ENCODE peak calls at places on chromosomes 13 and 19, in four cellular contexts. Z is neuronal stem cell, I is IMR-90, G is H9. S is an unnamed sample.

GRCh38 chr13:20334309-20334708 is 102.2 kb upstream of the GJB6 start:
- DNase-seq in Z (no peak), I (no peak), G (no peak), S (no peak)

GRCh38 chr13:25659091-25659502 is 287.3 kb downstream of the ATP8A2 start:
- DNase-seq in I (no peak), G (no peak), Z (no peak), S (no peak)

GRCh38 chr13:98842074-98842473 is 89.6 kb upstream of the SLC15A1 start:
- DNase-seq in G (no peak), I (no peak), Z (no peak), S (no peak)

GRCh38 chr13:40485611-40486517 is 180.6 kb downstream of the FOXO1 start:
- DNase-seq in Z (no peak), G (no peak), I (no peak), S (no peak)

GRCh38 chr19:7010722-7011593 is 10.3 kb downstream of the MBD3L2B start:
- DNase-seq in I (no peak), Z (no peak), G (no peak), S (no peak)

GRCh38 chr19:42129399-42130253 is 2.6 kb downstream of the POU2F2 start:
- DNase-seq in I (peak), G (no peak), Z (no peak), S (no peak)

GRCh38 chr19:41882568-41883462 is at the start of gene ARHGEF1:
- DNase-seq in Z (no peak), G (no peak), I (no peak), S (peak)

GRCh38 chr19:56969726-56970125 is 129.2 kb upstream of the PEG3 start:
- DNase-seq in I (no peak), Z (no peak), G (no peak), S (no peak)

GRCh38 chr13:36818483-36819063 is 449 bp upstream of the RFXAP start:
- DNase-seq in I (no peak), G (no peak), Z (no peak), S (peak)

GRCh38 chr19:51460164-51460992 is 2.1 kb upstream of the SIGLEC8 start:
- DNase-seq in G (peak), Z (no peak), I (peak), S (no peak)

GRCh38 chr19:45814851-45815481 is at the start of gene RSPH6A:
- DNase-seq in Z (no peak), G (peak), I (no peak), S (no peak)

GRCh38 chr19:32471811-32472210 is 66.2 kb downstream of the DPY19L3 start:
- DNase-seq in Z (no peak), I (no peak), G (no peak), S (no peak)

GRCh38 chr13:50187352-50188029 is 172.2 kb downstream of the KCNRG start:
- DNase-seq in I (no peak), Z (no peak), G (no peak), S (peak)

GRCh38 chr19:30447276-30447870 is 75.2 kb downstream of the ZNF536 start:
- DNase-seq in G (no peak), Z (no peak), I (no peak), S (no peak)

GRCh38 chr13:99371956-99372355 is 64.8 kb upstream of the GPR183 start:
- DNase-seq in Z (no peak), I (no peak), G (no peak), S (no peak)

GRCh38 chr13:91216928-91217700 is 130.4 kb upstream of the MIR17HG start:
- DNase-seq in Z (peak), I (no peak), G (no peak), S (peak)

GRCh38 chr13:28320884-28321574 is 173.9 kb downstream of the FLT1 start:
- DNase-seq in Z (no peak), G (no peak), I (peak), S (peak)

GRCh38 chr13:110711778-110712070 is 1.8 kb upstream of the ING1 start:
- DNase-seq in G (no peak), Z (no peak), I (no peak), S (peak)

GRCh38 chr19:30174791-30175190 is 197.4 kb upstream of the ZNF536 start:
- DNase-seq in I (no peak), G (no peak), Z (no peak), S (no peak)

GRCh38 chr13:51645154-51645650 is 60.9 kb downstream of the WDFY2 start:
- DNase-seq in I (peak), Z (no peak), G (no peak), S (peak)

GRCh38 chr13:39023761-39024160 is 14.1 kb downstream of the PROSER1 start:
- DNase-seq in G (no peak), Z (no peak), I (peak), S (peak)

GRCh38 chr13:92843549-92843948 is 383.1 kb upstream of the GPC6 start:
- DNase-seq in I (peak), G (no peak), Z (no peak), S (peak)

GRCh38 chr13:28621439-28621838 is 37.5 kb upstream of the POMP start:
- DNase-seq in Z (no peak), G (no peak), I (no peak), S (no peak)

GRCh38 chr13:105452895-105453294 is 1082.6 kb downstream of the EFNB2 start:
- DNase-seq in Z (no peak), G (no peak), I (no peak), S (no peak)

GRCh38 chr13:31797154-31797775 is 57.9 kb downstream of the RXFP2 start:
- DNase-seq in Z (peak), G (no peak), I (peak), S (peak)

GRCh38 chr19:30249911-30250310 is 122.3 kb upstream of the ZNF536 start:
- DNase-seq in G (no peak), I (no peak), Z (no peak), S (no peak)

GRCh38 chr13:30708541-30708940 is 26.8 kb upstream of the ALOX5AP start:
- DNase-seq in I (peak), Z (no peak), G (no peak), S (peak)

GRCh38 chr13:104809483-104809882 is 1726.0 kb downstream of the EFNB2 start:
- DNase-seq in I (no peak), G (no peak), Z (no peak), S (peak)

GRCh38 chr13:27425151-27425917 is 915 bp downstream of the GTF3A start:
- DNase-seq in Z (no peak), I (no peak), G (no peak), S (no peak)

GRCh38 chr19:14440049-14440448 is 6.9 kb downstream of the PKN1 start:
- DNase-seq in G (no peak), I (no peak), Z (no peak), S (no peak)

GRCh38 chr13:75195479-75196111 is 286.4 kb downstream of the TBC1D4 start:
- DNase-seq in G (no peak), I (no peak), Z (peak), S (no peak)

GRCh38 chr13:26476111-26476743 is 81.3 kb upstream of the WASF3 start:
- DNase-seq in I (peak), Z (no peak), G (peak), S (peak)

GRCh38 chr19:10214784-10215183 is 16.3 kb downstream of the S1PR2 start:
- DNase-seq in G (no peak), I (peak), Z (no peak), S (no peak)

GRCh38 chr19:6273701-6274601 is 5.8 kb downstream of the MLLT1 start:
- DNase-seq in Z (no peak), G (no peak), I (peak), S (peak)

GRCh38 chr13:51420681-51421476 is 32.0 kb downstream of the INTS6 start:
- DNase-seq in I (no peak), Z (no peak), G (no peak), S (peak)

GRCh38 chr19:41864374-41864773 is 4.3 kb downstream of the RPS19 start:
- DNase-seq in G (no peak), Z (no peak), I (no peak), S (no peak)

GRCh38 chr13:33180009-33180804 is 105.3 kb downstream of the STARD13 start:
- DNase-seq in G (no peak), Z (no peak), I (no peak), S (no peak)
- H3K23ac ChIP-seq in G (no peak), Z (no peak), I (no peak), S (no peak)

GRCh38 chr19:38739440-38740251 is 4.6 kb downstream of the CAPN12 start:
- DNase-seq in G (no peak), I (no peak), Z (no peak), S (no peak)

GRCh38 chr19:38737297-38737865 is 6.9 kb downstream of the CAPN12 start:
- DNase-seq in G (no peak), I (no peak), Z (no peak), S (no peak)

GRCh38 chr19:38736413-38737280 is 7.6 kb downstream of the CAPN12 start:
- DNase-seq in I (no peak), G (peak), Z (no peak), S (peak)

GRCh38 chr19:38740252-38740592 is 4.1 kb downstream of the CAPN12 start:
- DNase-seq in Z (no peak), G (no peak), I (no peak), S (no peak)

DNA sequence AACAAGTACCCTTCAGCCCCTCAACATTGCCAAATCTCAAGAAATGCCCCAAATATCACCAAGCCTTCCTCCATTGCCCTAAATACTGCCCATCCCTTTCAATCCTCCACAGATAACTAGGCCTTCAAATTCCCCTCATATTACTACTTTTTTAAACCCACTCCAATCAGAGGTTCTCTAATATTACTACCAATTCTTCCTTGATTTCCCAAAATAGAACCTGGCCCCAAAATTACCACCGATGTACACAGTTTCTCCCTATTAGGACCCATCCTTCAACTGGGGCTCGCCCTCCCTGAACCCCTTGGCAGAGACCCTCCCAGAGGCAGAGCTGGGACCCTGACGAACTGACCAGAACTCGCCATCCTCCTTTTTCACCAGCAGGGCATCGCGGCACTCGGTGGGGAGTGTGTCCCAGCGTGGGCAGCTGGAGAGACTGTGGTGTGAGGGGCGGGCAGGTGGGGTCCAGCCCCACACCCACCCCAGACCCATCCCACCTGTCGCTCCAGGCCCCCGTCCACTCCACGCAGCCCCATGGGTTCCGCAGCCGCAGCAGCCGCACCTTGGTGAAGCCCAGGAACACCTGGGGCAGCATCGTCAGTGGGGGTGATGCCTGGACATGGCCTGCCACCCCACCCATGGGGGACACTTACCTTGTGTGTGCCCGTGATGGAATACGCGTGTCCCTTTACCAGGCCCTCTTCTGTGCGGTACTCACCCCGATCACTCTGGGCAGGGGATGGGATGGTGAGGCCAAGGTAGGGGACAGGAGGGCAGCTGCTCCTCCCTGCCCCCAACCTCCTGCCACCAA is 6.1 kb downstream of the CAPN12 start:
- DNase-seq in I (no peak), Z (no peak), G (peak), S (no peak)
- H2AK5ac ChIP-seq in I (peak), Z (peak), G (no peak), S (no peak)

GRCh38 chr19:1103691-1104451 is at the start of gene GPX4:
- DNase-seq in G (peak), I (peak), Z (peak), S (peak)

GRCh38 chr19:1104452-1105216 is 840 bp downstream of the GPX4 start:
- DNase-seq in G (peak), Z (peak), I (peak), S (peak)

GRCh38 chr19:1105217-1105872 is 1.6 kb downstream of the GPX4 start:
- DNase-seq in G (no peak), Z (no peak), I (peak), S (peak)

GRCh38 chr19:1101337-1101698 is 2.5 kb upstream of the GPX4 start:
- DNase-seq in G (no peak), I (no peak), Z (no peak), S (no peak)

DNA sequence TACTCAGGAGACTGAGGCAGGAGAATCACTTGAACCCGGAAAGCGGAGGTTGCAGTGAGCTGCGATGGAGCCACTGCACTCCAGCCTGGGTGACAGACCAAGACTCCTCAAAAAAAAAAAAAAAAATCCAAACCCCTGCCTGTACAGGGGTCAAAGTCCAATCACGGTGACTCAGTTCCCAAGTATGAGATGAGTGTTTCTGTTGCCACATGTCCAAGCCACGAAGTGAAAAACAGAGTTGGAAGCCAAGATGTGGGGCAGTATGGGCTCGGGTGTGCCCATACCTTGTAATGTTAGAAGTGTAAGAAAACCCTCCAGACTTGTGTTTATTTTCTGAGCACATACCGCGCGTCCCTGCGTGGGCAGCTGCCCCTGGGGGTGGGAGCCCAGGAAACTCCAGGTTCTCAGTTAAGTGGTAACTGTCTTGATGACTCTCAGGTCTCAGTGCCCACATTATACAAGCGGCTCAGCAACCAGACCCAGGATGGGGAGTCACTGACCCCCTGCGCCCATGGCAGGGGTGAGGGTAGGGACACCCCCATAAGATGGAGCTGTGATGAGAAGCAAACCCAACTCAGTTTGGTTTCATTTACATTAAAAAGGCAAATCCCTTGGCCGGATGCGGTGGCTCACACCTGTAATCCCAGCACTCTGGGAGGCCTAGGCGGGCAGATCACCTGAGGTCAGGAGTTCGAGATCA is 1.2 kb upstream of the GPX4 start:
- DNase-seq in Z (no peak), G (no peak), I (peak), S (peak)
- H3K4ac ChIP-seq in Z (no peak), G (no peak), I (peak), S (peak)

DNA sequence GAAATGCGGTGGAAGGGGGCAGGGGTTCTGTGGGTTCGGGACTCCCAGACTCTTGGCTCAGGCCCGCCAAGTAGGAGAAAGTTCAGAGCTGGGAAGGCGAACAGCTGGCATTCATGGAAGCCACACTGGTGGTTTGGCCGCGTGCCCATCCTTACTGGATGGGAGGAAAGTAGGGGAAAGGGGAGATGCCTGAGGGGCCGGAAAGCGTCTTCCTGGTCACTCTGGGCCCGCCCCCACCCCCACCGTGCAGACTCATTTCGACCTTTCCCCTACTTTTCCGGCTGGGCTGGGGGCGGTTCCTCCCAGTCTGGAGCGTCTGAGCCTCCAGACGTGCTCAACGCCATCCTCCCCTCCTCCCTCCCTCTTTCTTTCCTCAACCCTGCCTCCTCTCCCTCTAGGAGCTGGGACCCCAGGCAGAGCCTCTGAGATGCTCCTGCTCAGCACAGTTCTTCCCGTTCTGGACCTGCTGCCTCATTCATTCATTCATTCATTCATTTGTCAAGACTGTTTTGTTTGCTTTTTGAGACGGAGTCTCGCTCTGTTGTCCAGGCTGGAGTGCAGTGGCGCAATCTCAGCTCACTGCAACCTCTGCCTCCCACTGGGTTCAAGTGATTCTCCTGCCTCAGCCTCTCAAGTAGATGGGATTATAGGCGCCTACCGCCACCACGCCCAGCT is 3.5 kb downstream of the ANGPTL4 start:
- DNase-seq in I (peak), Z (peak), G (peak), S (peak)
- H3K23ac ChIP-seq in I (peak), Z (peak), G (no peak), S (no peak)

GRCh38 chr19:17741456-17741855 is 9.8 kb upstream of the FCHO1 start:
- DNase-seq in I (no peak), G (no peak), Z (no peak), S (no peak)
- H2AK5ac ChIP-seq in I (no peak), G (no peak), Z (no peak), S (no peak)

GRCh38 chr13:114228176-114228575 is 6.5 kb upstream of the CDC16 start:
- DNase-seq in I (no peak), G (no peak), Z (no peak), S (no peak)
- H3K4ac ChIP-seq in I (no peak), G (no peak), Z (no peak), S (no peak)

GRCh38 chr13:21338651-21339278 is 120.3 kb downstream of the ZDHHC20 start:
- DNase-seq in Z (no peak), G (no peak), I (no peak), S (no peak)
- H3K23ac ChIP-seq in Z (no peak), G (peak), I (no peak), S (no peak)